ENCODE peak calls at places on chromosome 12, in eight cellular contexts. W is ureter, Z is endothelial cell, P is foreskin melanocyte, I is activated gamma-delta T cell, X is left colon, D is epithelial cell of esophagus, J is memory B cell. E is an unnamed sample.

GRCh38 chr12:113935459-113935858 is 30.7 kb downstream of the RBM19 start:
- DNase-seq in I (no peak), J (no peak), Z (no peak), D (no peak), X (no peak), P (no peak), W (no peak), E (no peak)

GRCh38 chr12:118537481-118537917 is 161.1 kb downstream of the SUDS3 start:
- DNase-seq in D (no peak), I (no peak), X (peak), Z (no peak), J (no peak), P (no peak), W (peak), E (peak)

GRCh38 chr12:95473440-95473946 is 459 bp upstream of the METAP2 start:
- DNase-seq in D (peak), I (no peak), P (no peak), J (peak), W (peak), Z (peak), X (peak), E (peak)

GRCh38 chr12:52007158-52007921 is 594 bp downstream of the TAMALIN start:
- DNase-seq in I (peak), P (no peak), D (no peak), J (peak), Z (no peak), X (no peak), W (no peak), E (no peak)

GRCh38 chr12:100403446-100403845 is 46.6 kb downstream of the SLC17A8 start:
- DNase-seq in P (peak), I (no peak), W (no peak), X (no peak), D (peak), J (no peak), Z (no peak), E (no peak)

GRCh38 chr12:119803391-119803791 is 73.7 kb downstream of the CIT start:
- DNase-seq in P (no peak), W (no peak), J (no peak), Z (peak), D (no peak), X (no peak), I (no peak), E (peak)

GRCh38 chr12:123457980-123458779 is at the start of gene SNRNP35:
- DNase-seq in Z (peak), D (peak), I (peak), X (peak), P (peak), J (peak), W (peak), E (peak)

GRCh38 chr12:23533699-23534098 is 415.8 kb downstream of the SOX5 start:
- DNase-seq in X (no peak), W (no peak), D (no peak), I (no peak), P (no peak), J (no peak), Z (no peak), E (no peak)

GRCh38 chr12:74446466-74446865 is 91.2 kb upstream of the ATXN7L3B start:
- DNase-seq in W (no peak), J (no peak), I (no peak), X (no peak), D (no peak), Z (no peak), P (no peak), E (no peak)

GRCh38 chr12:110821917-110822316 is 24.9 kb upstream of the CCDC63 start:
- DNase-seq in D (no peak), I (no peak), Z (no peak), W (no peak), X (no peak), P (no peak), J (no peak), E (no peak)

GRCh38 chr12:4918950-4919660 is 9.4 kb downstream of the KCNA1 start:
- DNase-seq in Z (no peak), I (no peak), J (no peak), P (no peak), X (no peak), D (no peak), W (no peak), E (peak)

GRCh38 chr12:49887536-49888401 is 15.9 kb downstream of the FAIM2 start:
- DNase-seq in Z (no peak), J (no peak), X (peak), I (no peak), D (no peak), W (no peak), P (no peak), E (peak)

GRCh38 chr12:28191690-28192089 is 1.4 kb downstream of the CCDC91 start:
- DNase-seq in I (no peak), W (no peak), X (no peak), Z (no peak), P (no peak), D (no peak), J (peak), E (no peak)

GRCh38 chr12:67592228-67593011 is 56.1 kb upstream of the DYRK2 start:
- DNase-seq in P (no peak), I (no peak), D (peak), J (peak), X (no peak), Z (no peak), W (no peak), E (peak)

GRCh38 chr12:3119745-3120660 is 42.8 kb downstream of the TSPAN9 start:
- DNase-seq in P (no peak), J (no peak), I (no peak), W (no peak), X (no peak), D (peak), Z (no peak), E (peak)

GRCh38 chr12:22477166-22477893 is 67.0 kb downstream of the C2CD5 start:
- DNase-seq in Z (no peak), P (peak), I (no peak), W (no peak), D (peak), J (no peak), X (no peak), E (no peak)

GRCh38 chr12:123404581-123404980 is 20.6 kb downstream of the KMT5A start:
- DNase-seq in P (no peak), Z (no peak), W (no peak), I (no peak), D (no peak), X (no peak), J (no peak), E (no peak)

GRCh38 chr12:88683628-88684027 is 103.4 kb upstream of the KITLG start:
- DNase-seq in I (no peak), X (no peak), Z (no peak), W (no peak), J (no peak), P (no peak), D (no peak), E (no peak)

GRCh38 chr12:45268672-45269406 is 52.9 kb downstream of the ANO6 start:
- DNase-seq in J (no peak), I (no peak), Z (peak), W (peak), D (peak), P (peak), X (peak), E (peak)

GRCh38 chr12:127539499-127539898 is 727.5 kb upstream of the TMEM132C start:
- DNase-seq in X (no peak), J (no peak), W (no peak), Z (no peak), P (no peak), I (no peak), D (no peak), E (no peak)

GRCh38 chr12:24901975-24902461 is 46.9 kb downstream of the BCAT1 start:
- DNase-seq in I (no peak), J (no peak), P (peak), W (no peak), Z (peak), X (no peak), D (peak), E (no peak)